ENCODE peak calls at places on chromosome 12, in four cellular contexts. L is K562, O is A549, X is HepG2. K is an unnamed sample.
A peak's percentile ranks its signal among the peaks of the same experiment; 100 is the strongest.

GRCh38 chr12:57887631-57888406 is 41.3 kb upstream of the CTDSP2 start:
- DNase-seq in L (no peak), O (no peak), X (no peak), K (no peak)

GRCh38 chr12:106722854-106723253 is 51.6 kb upstream of the RIC8B start:
- DNase-seq in L (peak; percentile 15), O (no peak), X (no peak), K (no peak)

GRCh38 chr12:117816-118345 is 51.3 kb downstream of the IQSEC3 start:
- DNase-seq in L (no peak), O (no peak), X (no peak), K (no peak)

GRCh38 chr12:124098887-124099286 is 125.9 kb downstream of the ZNF664 start:
- DNase-seq in L (no peak), O (no peak), X (no peak), K (no peak)

GRCh38 chr12:12017135-12017581 is 53.6 kb upstream of the BCL2L14 start:
- DNase-seq in L (no peak), O (no peak), X (no peak), K (no peak)

GRCh38 chr12:63362801-63363200 is 211.8 kb upstream of the AVPR1A start:
- DNase-seq in L (no peak), O (no peak), X (no peak), K (no peak)

GRCh38 chr12:67648306-67649164 is at the start of gene DYRK2:
- DNase-seq in L (peak; percentile 84), O (peak; percentile 70), X (peak; percentile 29), K (peak; percentile 84)

GRCh38 chr12:124352839-124353238 is 57.9 kb downstream of the RFLNA start:
- DNase-seq in L (peak; percentile 82), O (no peak), X (peak; percentile 91), K (no peak)

GRCh38 chr12:113772505-113773030 is 193.6 kb downstream of the RBM19 start:
- DNase-seq in L (no peak), O (no peak), X (no peak), K (no peak)

GRCh38 chr12:2467447-2468195 is 327.1 kb upstream of the FKBP4 start:
- DNase-seq in L (no peak), O (no peak), X (no peak), K (no peak)

GRCh38 chr12:49482095-49483051 is 56.5 kb upstream of the KCNH3 start:
- DNase-seq in L (no peak), O (no peak), X (peak; percentile 17), K (no peak)

GRCh38 chr12:75834591-75834990 is 197.0 kb downstream of the PHLDA1 start:
- DNase-seq in L (no peak), O (no peak), X (no peak), K (no peak)

GRCh38 chr12:119322324-119322723 is 12.2 kb upstream of the CCDC60 start:
- DNase-seq in L (no peak), O (no peak), X (no peak), K (no peak)

GRCh38 chr12:130835011-130835410 is 4.0 kb downstream of the STX2 start:
- DNase-seq in L (peak; percentile 75), O (no peak), X (no peak), K (no peak)

GRCh38 chr12:112937741-112938719 is at the start of gene OAS3:
- DNase-seq in L (peak; percentile 58), O (peak; percentile 73), X (peak; percentile 77), K (no peak)

GRCh38 chr12:53122961-53123468 is 19.7 kb downstream of the SOAT2 start:
- DNase-seq in L (no peak), O (no peak), X (no peak), K (peak; percentile 35)

GRCh38 chr12:120964298-120964697 is 14.0 kb upstream of the HNF1A start:
- DNase-seq in L (no peak), O (no peak), X (no peak), K (no peak)

GRCh38 chr12:14883663-14884062 is 2.0 kb downstream of the MGP start:
- DNase-seq in L (no peak), O (no peak), X (no peak), K (no peak)

GRCh38 chr12:123532021-123532420 is 1.5 kb downstream of the RILPL1 start:
- DNase-seq in L (peak; percentile 18), O (no peak), X (no peak), K (no peak)

GRCh38 chr12:22321620-22322019 is 12.9 kb downstream of the ST8SIA1 start:
- DNase-seq in L (peak; percentile 3), O (no peak), X (no peak), K (no peak)

GRCh38 chr12:70659077-70659606 is 21.9 kb upstream of the PTPRB start:
- DNase-seq in L (peak; percentile 69), O (no peak), X (no peak), K (no peak)

GRCh38 chr12:110312581-110313360 is 31.7 kb downstream of the ATP2A2 start:
- DNase-seq in L (no peak), O (peak; percentile 43), X (no peak), K (peak; percentile 14)

GRCh38 chr12:12024958-12025682 is 45.6 kb upstream of the BCL2L14 start:
- DNase-seq in L (no peak), O (no peak), X (no peak), K (peak; percentile 20)

GRCh38 chr12:47776471-47777143 is 3.6 kb downstream of the SLC48A1 start:
- DNase-seq in L (peak; percentile 66), O (no peak), X (no peak), K (no peak)

GRCh38 chr12:6254491-6254890 is 54.3 kb downstream of the CD9 start:
- DNase-seq in L (no peak), O (no peak), X (no peak), K (no peak)

DNA sequence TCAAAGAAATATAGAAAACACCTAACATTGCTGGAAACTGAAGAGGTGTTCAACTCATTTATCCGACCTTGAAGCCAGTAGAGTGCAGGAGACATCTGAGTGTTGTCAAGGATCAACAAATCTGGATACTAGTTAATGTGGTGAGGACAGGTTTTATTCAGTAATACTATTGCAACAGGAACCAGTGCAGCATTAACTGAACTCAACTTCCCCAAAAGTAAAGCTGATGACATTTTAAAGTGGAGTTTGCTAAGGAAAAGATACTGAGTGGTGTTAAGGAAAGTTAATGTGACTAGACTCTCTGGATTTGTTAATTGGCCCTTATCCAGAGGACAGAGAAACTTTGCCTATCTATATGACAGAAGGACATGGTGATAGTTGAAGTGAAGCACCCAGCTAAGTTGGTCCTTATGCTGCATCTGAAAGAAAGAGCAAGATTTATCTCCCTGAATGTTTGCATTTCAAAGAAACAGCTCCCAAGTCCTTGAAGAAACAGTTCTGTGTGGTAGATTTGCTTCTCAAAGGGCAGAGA is 1.2 kb upstream of the CLEC7A start:
- DNase-seq in L (no peak), O (no peak), X (no peak), K (no peak)
- TF ChIP-seq CHD2 in L (no peak), O (no peak), X (no peak), K (no peak)

GRCh38 chr12:78290606-78291345 is 460.1 kb downstream of the NAV3 start:
- DNase-seq in L (no peak), O (no peak), X (peak; percentile 12), K (no peak)
- TF ChIP-seq PHF8 in L (no peak), O (no peak), X (no peak), K (no peak)

DNA sequence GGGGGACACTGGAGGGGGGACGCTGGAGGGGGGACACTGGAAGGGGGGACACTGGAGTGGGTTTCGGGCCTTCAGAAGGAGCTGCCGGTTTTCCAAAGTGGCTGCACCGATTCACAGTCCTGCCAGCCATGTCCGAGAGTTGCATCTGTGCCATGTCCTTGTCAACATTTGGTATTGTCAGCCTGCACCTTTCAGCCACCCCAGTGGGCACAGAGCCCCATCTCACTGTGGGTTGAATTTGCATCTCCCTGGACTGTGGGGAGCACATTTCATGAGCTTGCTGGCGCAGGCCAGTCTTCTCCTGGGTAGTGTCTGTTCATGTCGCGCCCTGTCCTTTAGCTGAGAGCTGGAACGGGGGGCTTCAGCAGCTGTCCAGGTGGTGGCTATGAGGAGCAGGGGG is 72.7 kb downstream of the GALNT9 start:
- DNase-seq in L (no peak), O (no peak), X (no peak), K (no peak)
- TF ChIP-seq CHD2 in L (no peak), O (no peak), X (no peak), K (no peak)

GRCh38 chr12:40684986-40685385 is 7.3 kb upstream of the CNTN1 start:
- DNase-seq in L (no peak), O (no peak), X (no peak), K (no peak)
- TF ChIP-seq PHF8 in L (no peak), O (no peak), X (no peak), K (no peak)